ENCODE peak calls at places on chromosomes 11 and 22, in ten cellular contexts. F is psoas muscle; Q is cardiac muscle cell; Z is prostate gland; X is substantia nigra; S is GM12878; M is SJSA1; W is OCI-LY7; V is naive thymus-derived CD4-positive, alpha-beta T cell; D is HCT116. A is an unnamed sample.

GRCh38 chr22:17368727-17369552 is at the start of gene CECR2:
- DNase-seq in F (peak), W (peak), V (no peak), X (peak), S (peak), D (peak), Z (no peak), M (no peak), Q (peak), A (no peak)

GRCh38 chr22:16917144-16918003 is 90.6 kb downstream of the GAB4 start:
- DNase-seq in Z (peak), M (peak), S (peak), V (peak), F (peak), D (peak), Q (peak), X (peak), W (peak), A (no peak)

GRCh38 chr11:99418927-99419707 is 398.4 kb downstream of the CNTN5 start:
- DNase-seq in X (no peak), V (no peak), F (no peak), W (no peak), Q (no peak), Z (no peak), M (no peak), S (no peak), D (no peak), A (peak)

GRCh38 chr11:109808569-109808968 is 284.6 kb upstream of the ZC3H12C start:
- DNase-seq in Q (no peak), M (no peak), V (no peak), Z (no peak), X (no peak), D (no peak), S (no peak), F (no peak), W (no peak), A (no peak)

GRCh38 chr11:111923351-111923788 is 4.7 kb downstream of the C11orf52 start:
- DNase-seq in D (no peak), F (no peak), Z (no peak), M (peak), W (no peak), X (no peak), Q (no peak), V (no peak), S (no peak), A (no peak)

GRCh38 chr11:73085189-73085875 is 56.8 kb downstream of the FCHSD2 start:
- DNase-seq in X (no peak), W (no peak), V (no peak), D (no peak), M (no peak), Z (no peak), F (no peak), S (no peak), Q (no peak), A (no peak)

GRCh38 chr22:29450222-29450621 is 11.8 kb downstream of the RFPL1 start:
- DNase-seq in W (no peak), Z (no peak), F (no peak), X (no peak), Q (no peak), V (no peak), S (no peak), D (no peak), M (no peak), A (no peak)

GRCh38 chr11:73856001-73856663 is 20.5 kb downstream of the COA4 start:
- DNase-seq in S (no peak), V (no peak), W (no peak), Z (no peak), M (no peak), X (peak), F (no peak), D (no peak), Q (no peak), A (no peak)

GRCh38 chr11:14073821-14074529 is 111.5 kb downstream of the SPON1 start:
- DNase-seq in X (no peak), Q (no peak), V (no peak), Z (no peak), F (peak), M (no peak), S (no peak), W (no peak), D (no peak), A (no peak)

GRCh38 chr11:59616396-59616982 is 915 bp upstream of the OSBP start:
- DNase-seq in Z (no peak), F (peak), V (no peak), Q (no peak), X (no peak), D (no peak), M (no peak), S (no peak), W (no peak), A (no peak)

GRCh38 chr11:69390561-69390960 is 90.9 kb upstream of the LINC01488 start:
- DNase-seq in W (no peak), F (peak), X (no peak), M (no peak), Z (no peak), S (no peak), D (no peak), V (no peak), Q (no peak), A (no peak)

GRCh38 chr11:66670816-66671215 is 6.9 kb downstream of the RBM4B start:
- DNase-seq in X (no peak), F (no peak), Q (no peak), D (no peak), Z (no peak), W (no peak), S (no peak), M (no peak), V (no peak), A (no peak)

GRCh38 chr11:75165721-75166120 is 14.8 kb downstream of the SLCO2B1 start:
- DNase-seq in V (no peak), X (no peak), D (no peak), F (no peak), Z (no peak), S (no peak), Q (no peak), W (no peak), M (no peak), A (no peak)

DNA sequence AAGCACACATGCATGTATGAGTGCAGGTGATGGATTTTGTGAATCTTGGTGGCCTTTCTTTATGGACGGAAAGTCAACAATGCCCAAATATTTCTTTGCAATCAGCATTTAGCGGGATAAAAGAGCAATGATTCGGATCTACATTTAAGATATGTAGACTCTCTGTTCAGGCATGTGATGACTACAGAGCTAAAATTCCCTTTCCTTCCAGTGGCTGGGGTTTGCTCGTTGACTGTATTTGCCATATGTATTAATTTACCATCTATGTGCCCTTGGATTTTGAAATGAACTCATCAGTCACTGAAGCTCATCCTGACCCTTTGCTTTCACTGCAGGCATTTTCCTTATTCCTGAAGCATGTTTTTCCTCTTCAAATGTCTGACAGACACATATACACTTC is 13.6 kb downstream of the BLID start:
- DNase-seq in Z (no peak), Q (no peak), W (no peak), V (no peak), X (no peak), M (no peak), S (no peak), D (no peak), F (no peak), A (no peak)
- H3K27ac ChIP-seq in Z (no peak), Q (peak), W (no peak), V (no peak), X (peak), M (no peak), S (no peak), D (peak), F (peak), A (no peak)

DNA sequence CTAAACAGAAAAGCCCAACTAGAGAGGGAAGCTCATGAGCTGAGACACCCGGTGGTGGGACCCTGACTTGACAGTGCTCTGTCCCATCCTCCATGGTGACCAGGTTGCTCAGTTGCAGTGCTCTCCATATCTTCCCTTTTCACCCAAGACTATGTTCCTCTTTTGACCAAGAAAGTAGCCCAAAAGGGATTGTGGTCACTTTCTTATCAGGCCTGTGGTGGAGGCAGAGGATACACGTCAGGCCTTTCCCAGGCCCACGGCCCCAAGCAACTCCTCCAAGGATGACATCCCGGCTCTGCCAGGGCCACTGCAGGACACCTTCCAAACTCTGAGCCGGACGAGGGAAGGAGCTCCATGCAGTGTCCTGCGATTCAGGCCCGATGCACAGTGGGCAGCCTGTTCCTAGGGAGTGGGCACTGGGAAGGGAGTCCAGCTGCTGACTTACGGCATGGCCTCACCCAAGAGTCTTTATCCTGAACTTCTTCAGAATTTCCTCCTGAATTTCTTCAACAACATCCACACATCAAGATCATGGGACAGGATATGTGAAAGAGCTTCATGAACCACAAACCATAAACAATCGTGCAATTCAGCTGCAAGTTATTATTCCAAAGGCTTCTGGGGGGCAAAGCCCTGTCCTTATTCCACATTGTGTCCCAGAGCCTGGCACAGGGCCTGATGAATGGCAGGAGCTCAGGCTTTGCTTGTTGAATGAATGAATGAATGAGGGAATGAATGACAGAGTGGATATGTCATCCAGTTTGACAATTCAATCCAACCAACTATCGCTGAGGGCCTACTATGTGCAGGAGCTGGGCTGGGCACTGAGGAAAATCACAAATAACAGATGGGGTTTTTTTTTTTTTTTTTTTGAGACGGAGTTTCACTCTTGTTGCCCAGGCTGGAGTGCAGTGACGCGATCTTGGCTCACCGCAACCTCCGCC is 36.0 kb upstream of the MYH9 start:
- DNase-seq in M (peak), F (no peak), V (no peak), D (no peak), S (no peak), W (no peak), Z (no peak), Q (no peak), X (no peak), A (no peak)
- H3K27ac ChIP-seq in M (peak), F (no peak), V (no peak), D (no peak), S (no peak), W (no peak), Z (no peak), Q (no peak), X (no peak), A (no peak)

GRCh38 chr22:19497245-19497644 is 17.5 kb downstream of the CDC45 start:
- DNase-seq in Z (no peak), D (no peak), F (no peak), W (no peak), Q (no peak), X (no peak), M (no peak), V (no peak), S (no peak), A (no peak)
- H3K27ac ChIP-seq in Z (no peak), D (no peak), F (no peak), W (no peak), Q (no peak), X (no peak), M (no peak), V (no peak), S (no peak), A (no peak)

DNA sequence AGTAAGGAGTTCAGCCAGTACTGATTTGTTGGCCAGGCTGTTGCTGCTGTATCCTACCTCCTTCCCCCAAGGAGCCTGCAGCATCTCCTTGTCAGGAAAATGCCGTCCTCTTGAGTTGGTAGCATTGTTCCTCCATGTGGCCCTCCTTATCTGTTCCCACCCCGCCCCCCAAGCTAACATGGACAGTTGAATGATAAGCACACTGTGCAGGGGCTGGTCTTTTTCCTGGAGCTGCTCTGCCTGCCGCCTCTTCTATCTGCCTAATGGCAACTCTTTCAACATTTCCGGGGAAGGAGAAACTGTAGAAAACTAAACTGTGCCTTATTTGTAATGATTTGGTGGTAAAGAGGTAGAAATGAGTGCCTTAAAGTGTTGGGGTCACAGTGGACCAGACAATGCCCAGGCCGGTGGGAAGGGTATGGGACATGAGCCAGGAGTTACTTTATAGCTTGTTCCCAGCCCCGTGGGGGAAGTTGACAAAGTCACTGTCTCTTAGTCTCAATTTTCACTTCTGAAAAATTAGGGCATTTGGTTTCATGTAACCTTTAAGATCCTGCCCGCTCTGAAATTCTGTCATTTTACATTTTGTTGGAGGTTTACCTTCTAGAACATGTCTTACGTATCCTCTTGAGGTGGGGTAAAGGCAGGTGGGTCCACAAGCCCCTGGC is 4.5 kb downstream of the FAM118A start:
- DNase-seq in D (no peak), V (no peak), X (no peak), Q (peak), W (no peak), M (no peak), F (no peak), Z (no peak), S (no peak), A (no peak)
- H3K27ac ChIP-seq in D (no peak), V (no peak), X (no peak), Q (peak), W (no peak), M (no peak), F (peak), Z (peak), S (no peak), A (no peak)

GRCh38 chr11:134119094-134119493 is 50.2 kb downstream of the JAM3 start:
- DNase-seq in X (no peak), F (no peak), D (no peak), Z (no peak), M (no peak), S (no peak), W (no peak), Q (no peak), V (no peak), A (no peak)
- H3K27ac ChIP-seq in X (peak), F (peak), D (no peak), Z (peak), M (no peak), S (no peak), W (no peak), Q (no peak), V (no peak), A (no peak)

GRCh38 chr22:43185860-43186261 is 1.1 kb downstream of the TTLL12 start:
- DNase-seq in S (no peak), Z (peak), M (no peak), D (peak), V (no peak), F (peak), Q (peak), X (no peak), W (peak), A (no peak)
- H3K27ac ChIP-seq in S (peak), Z (peak), M (no peak), D (peak), V (peak), F (no peak), Q (no peak), X (no peak), W (peak), A (peak)

DNA sequence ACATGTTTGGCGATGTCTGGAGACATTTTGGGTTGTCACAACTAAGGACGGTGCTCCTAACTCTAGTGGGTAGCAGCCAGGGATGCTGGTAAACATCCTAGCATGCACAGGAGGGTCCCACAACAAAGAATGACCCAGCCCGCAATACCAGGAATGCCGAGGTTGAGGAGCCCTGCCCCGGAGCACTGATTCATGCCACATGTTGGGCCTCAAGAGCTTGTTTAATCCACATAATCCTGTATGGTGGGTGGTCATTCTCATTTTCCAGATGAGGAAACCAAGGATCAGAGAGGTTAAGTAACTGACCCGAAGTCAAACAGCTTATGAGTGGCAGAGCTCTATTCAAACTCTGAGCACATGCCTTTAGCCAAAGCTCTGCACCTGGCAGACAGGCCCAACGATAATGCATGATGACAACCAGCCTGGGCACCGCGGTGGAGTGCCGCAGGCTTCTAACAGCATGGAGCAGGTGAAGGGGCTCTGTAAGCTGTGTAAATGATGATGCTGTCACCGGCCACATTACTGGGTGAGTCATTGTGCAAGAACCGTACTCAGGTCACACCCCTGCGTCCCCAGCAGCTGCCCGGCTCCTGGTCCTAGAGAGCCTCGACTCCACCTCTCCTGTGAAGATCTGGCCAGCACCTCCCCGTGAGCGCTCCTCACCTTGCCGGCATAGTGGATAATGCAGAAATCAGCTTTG is 58.6 kb downstream of the APOL1 start:
- DNase-seq in Q (no peak), F (no peak), V (no peak), M (peak), Z (no peak), D (no peak), W (no peak), S (no peak), X (no peak), A (peak)
- H3K27ac ChIP-seq in Q (no peak), F (no peak), V (no peak), M (peak), Z (no peak), D (no peak), W (no peak), S (no peak), X (no peak), A (no peak)

GRCh38 chr11:23509821-23510220 is 649.5 kb upstream of the CCDC179 start:
- DNase-seq in X (no peak), M (no peak), W (no peak), S (no peak), F (no peak), D (no peak), Q (no peak), Z (no peak), V (no peak), A (no peak)
- H3K27ac ChIP-seq in X (no peak), M (no peak), W (no peak), S (no peak), F (no peak), D (no peak), Q (no peak), Z (no peak), V (no peak), A (no peak)

A was measured in PC-9.